ENCODE peak calls at places on chromosomes 7 and 10, in ten cellular contexts. One of them, this sample, is unnamed.

GRCh38 chr10:17038627-17039026 is 91.0 kb downstream of the CUBN start:
- DNase-seq in tibial artery: peak
- DNase-seq in lower lobe of right lung: no peak
- DNase-seq in Panc1: no peak
- DNase-seq in foreskin fibroblast: peak
- DNase-seq in AG04450: no peak
- DNase-seq in neural progenitor cell: no peak
- DNase-seq in naive thymus-derived CD4-positive, alpha-beta T cell: no peak
- DNase-seq in heart left ventricle: peak
- DNase-seq in gastrocnemius medialis: peak
- DNase-seq in this sample: peak

GRCh38 chr10:49431426-49431825 is 35.5 kb upstream of the DRGX start:
- DNase-seq in lower lobe of right lung: no peak
- DNase-seq in AG04450: no peak
- DNase-seq in Panc1: no peak
- DNase-seq in foreskin fibroblast: no peak
- DNase-seq in naive thymus-derived CD4-positive, alpha-beta T cell: no peak
- DNase-seq in tibial artery: no peak
- DNase-seq in heart left ventricle: no peak
- DNase-seq in neural progenitor cell: no peak
- DNase-seq in gastrocnemius medialis: no peak
- DNase-seq in this sample: no peak

GRCh38 chr7:66810716-66811115 is 70.2 kb downstream of the RABGEF1 start:
- DNase-seq in naive thymus-derived CD4-positive, alpha-beta T cell: no peak
- DNase-seq in heart left ventricle: no peak
- DNase-seq in lower lobe of right lung: no peak
- DNase-seq in foreskin fibroblast: no peak
- DNase-seq in Panc1: no peak
- DNase-seq in gastrocnemius medialis: no peak
- DNase-seq in tibial artery: no peak
- DNase-seq in neural progenitor cell: no peak
- DNase-seq in AG04450: no peak
- DNase-seq in this sample: no peak

GRCh38 chr10:77368006-77368405 is 269.6 kb downstream of the KCNMA1 start:
- DNase-seq in naive thymus-derived CD4-positive, alpha-beta T cell: no peak
- DNase-seq in lower lobe of right lung: no peak
- DNase-seq in heart left ventricle: no peak
- DNase-seq in foreskin fibroblast: no peak
- DNase-seq in Panc1: no peak
- DNase-seq in gastrocnemius medialis: no peak
- DNase-seq in neural progenitor cell: no peak
- DNase-seq in AG04450: no peak
- DNase-seq in tibial artery: no peak
- DNase-seq in this sample: no peak

GRCh38 chr10:102009801-102010425 is 46.1 kb downstream of the ARMH3 start:
- DNase-seq in tibial artery: no peak
- DNase-seq in naive thymus-derived CD4-positive, alpha-beta T cell: peak
- DNase-seq in heart left ventricle: peak
- DNase-seq in lower lobe of right lung: no peak
- DNase-seq in gastrocnemius medialis: peak
- DNase-seq in Panc1: peak
- DNase-seq in neural progenitor cell: peak
- DNase-seq in AG04450: peak
- DNase-seq in foreskin fibroblast: peak
- DNase-seq in this sample: no peak

GRCh38 chr7:35437619-35438275 is 183.8 kb upstream of the TBX20 start:
- DNase-seq in gastrocnemius medialis: no peak
- DNase-seq in lower lobe of right lung: no peak
- DNase-seq in naive thymus-derived CD4-positive, alpha-beta T cell: no peak
- DNase-seq in neural progenitor cell: no peak
- DNase-seq in tibial artery: no peak
- DNase-seq in AG04450: no peak
- DNase-seq in heart left ventricle: no peak
- DNase-seq in foreskin fibroblast: no peak
- DNase-seq in Panc1: no peak
- DNase-seq in this sample: no peak

GRCh38 chr10:69677914-69678654 is 48.0 kb downstream of the FAM241B start:
- DNase-seq in gastrocnemius medialis: no peak
- DNase-seq in heart left ventricle: no peak
- DNase-seq in AG04450: no peak
- DNase-seq in naive thymus-derived CD4-positive, alpha-beta T cell: no peak
- DNase-seq in Panc1: no peak
- DNase-seq in tibial artery: no peak
- DNase-seq in foreskin fibroblast: no peak
- DNase-seq in lower lobe of right lung: no peak
- DNase-seq in neural progenitor cell: no peak
- DNase-seq in this sample: no peak

GRCh38 chr7:131225619-131226101 is 102.0 kb upstream of the MKLN1 start:
- DNase-seq in AG04450: no peak
- DNase-seq in lower lobe of right lung: peak
- DNase-seq in foreskin fibroblast: no peak
- DNase-seq in Panc1: no peak
- DNase-seq in neural progenitor cell: no peak
- DNase-seq in naive thymus-derived CD4-positive, alpha-beta T cell: no peak
- DNase-seq in tibial artery: no peak
- DNase-seq in gastrocnemius medialis: no peak
- DNase-seq in heart left ventricle: peak
- DNase-seq in this sample: no peak

DNA sequence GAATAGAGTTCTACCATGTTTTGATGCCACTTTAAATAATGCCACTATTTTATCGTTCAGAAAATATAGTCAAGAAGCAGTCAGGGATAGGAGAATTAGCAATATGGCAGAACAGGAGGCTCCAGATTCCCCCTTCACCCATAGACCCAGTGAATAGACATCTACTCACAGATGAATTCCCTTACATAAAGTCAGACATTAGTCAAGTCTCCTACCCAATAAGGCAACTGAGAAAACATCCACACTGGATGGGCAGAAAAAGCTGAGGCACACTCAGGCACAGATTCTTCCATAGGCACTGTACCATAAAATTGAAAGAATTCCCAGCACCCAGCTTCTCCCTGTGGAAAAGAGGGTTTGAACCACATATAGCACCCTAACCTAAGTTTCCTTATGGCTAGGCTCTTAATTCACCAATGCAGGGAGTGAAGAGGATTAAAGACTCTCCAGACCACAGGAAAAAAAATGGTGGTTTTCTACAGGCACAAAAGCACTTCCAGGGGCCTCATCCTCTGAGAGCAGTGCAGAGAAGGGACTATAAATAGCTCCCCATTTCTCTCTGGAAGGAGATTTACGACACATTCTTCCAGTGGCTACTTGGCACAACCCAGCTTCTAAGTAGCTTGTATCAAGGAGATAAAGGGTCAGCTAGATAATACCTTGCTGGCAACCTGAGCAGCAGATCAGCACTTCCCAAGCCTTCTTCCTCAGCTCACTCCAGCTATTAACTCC is 73.7 kb downstream of the CRPPA start:
- DNase-seq in gastrocnemius medialis: no peak
- DNase-seq in foreskin fibroblast: peak
- DNase-seq in tibial artery: no peak
- DNase-seq in neural progenitor cell: peak
- DNase-seq in AG04450: no peak
- DNase-seq in Panc1: no peak
- DNase-seq in heart left ventricle: no peak
- DNase-seq in lower lobe of right lung: no peak
- DNase-seq in naive thymus-derived CD4-positive, alpha-beta T cell: no peak
- DNase-seq in this sample: no peak
- H3K4me3 ChIP-seq in gastrocnemius medialis: no peak
- H3K4me3 ChIP-seq in foreskin fibroblast: no peak
- H3K4me3 ChIP-seq in tibial artery: no peak
- H3K4me3 ChIP-seq in neural progenitor cell: no peak
- H3K4me3 ChIP-seq in AG04450: no peak
- H3K4me3 ChIP-seq in Panc1: no peak
- H3K4me3 ChIP-seq in heart left ventricle: no peak
- H3K4me3 ChIP-seq in lower lobe of right lung: no peak
- H3K4me3 ChIP-seq in naive thymus-derived CD4-positive, alpha-beta T cell: no peak
- H3K4me3 ChIP-seq in this sample: no peak

GRCh38 chr7:155355176-155355575 is 57.5 kb downstream of the INSIG1 start:
- DNase-seq in Panc1: no peak
- DNase-seq in neural progenitor cell: no peak
- DNase-seq in lower lobe of right lung: peak
- DNase-seq in foreskin fibroblast: no peak
- DNase-seq in AG04450: no peak
- DNase-seq in gastrocnemius medialis: no peak
- DNase-seq in naive thymus-derived CD4-positive, alpha-beta T cell: no peak
- DNase-seq in heart left ventricle: no peak
- DNase-seq in tibial artery: peak
- DNase-seq in this sample: no peak

GRCh38 chr7:155354371-155355048 is 56.8 kb downstream of the INSIG1 start:
- DNase-seq in AG04450: no peak
- DNase-seq in tibial artery: peak
- DNase-seq in naive thymus-derived CD4-positive, alpha-beta T cell: no peak
- DNase-seq in lower lobe of right lung: peak
- DNase-seq in gastrocnemius medialis: no peak
- DNase-seq in heart left ventricle: peak
- DNase-seq in foreskin fibroblast: no peak
- DNase-seq in neural progenitor cell: no peak
- DNase-seq in Panc1: no peak
- DNase-seq in this sample: no peak

GRCh38 chr7:155352753-155353115 is 55.1 kb downstream of the INSIG1 start:
- DNase-seq in AG04450: no peak
- DNase-seq in gastrocnemius medialis: no peak
- DNase-seq in heart left ventricle: no peak
- DNase-seq in neural progenitor cell: no peak
- DNase-seq in lower lobe of right lung: no peak
- DNase-seq in foreskin fibroblast: no peak
- DNase-seq in naive thymus-derived CD4-positive, alpha-beta T cell: no peak
- DNase-seq in Panc1: no peak
- DNase-seq in tibial artery: no peak
- DNase-seq in this sample: no peak

GRCh38 chr7:155352076-155352752 is 54.5 kb downstream of the INSIG1 start:
- DNase-seq in neural progenitor cell: no peak
- DNase-seq in tibial artery: no peak
- DNase-seq in AG04450: no peak
- DNase-seq in heart left ventricle: peak
- DNase-seq in foreskin fibroblast: no peak
- DNase-seq in gastrocnemius medialis: no peak
- DNase-seq in lower lobe of right lung: peak
- DNase-seq in naive thymus-derived CD4-positive, alpha-beta T cell: no peak
- DNase-seq in Panc1: no peak
- DNase-seq in this sample: no peak

DNA sequence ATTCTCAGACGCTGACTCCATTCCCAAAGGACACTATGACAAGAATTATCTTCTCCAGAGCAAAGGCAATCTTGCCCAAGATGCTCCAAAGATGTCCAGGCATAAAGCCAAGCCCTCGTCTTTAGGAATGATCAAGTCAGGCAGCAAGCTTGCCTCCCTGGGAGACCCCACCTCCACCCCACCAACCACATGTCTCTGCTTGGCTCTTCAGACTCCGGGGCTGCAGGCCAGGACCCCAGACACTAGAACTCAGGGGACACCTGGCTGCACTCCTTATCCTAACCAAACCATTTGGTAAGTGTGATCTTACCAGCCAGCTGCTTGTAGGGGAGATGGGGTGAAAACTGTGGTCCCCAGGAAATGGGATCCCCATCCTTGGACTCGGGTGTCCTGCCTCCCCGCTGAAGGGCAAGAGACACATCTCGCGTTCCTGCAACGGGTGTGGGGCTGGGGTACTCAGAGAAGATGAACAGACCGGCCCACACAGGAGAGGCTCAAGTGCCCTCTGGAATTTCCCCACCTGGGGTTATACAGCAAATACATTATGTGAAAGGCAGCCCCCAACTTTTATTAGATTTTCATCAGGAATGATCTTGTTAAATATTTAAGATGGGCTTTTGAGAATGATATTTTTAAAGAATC is 55.7 kb downstream of the INSIG1 start:
- DNase-seq in heart left ventricle: no peak
- DNase-seq in tibial artery: peak
- DNase-seq in foreskin fibroblast: no peak
- DNase-seq in Panc1: no peak
- DNase-seq in naive thymus-derived CD4-positive, alpha-beta T cell: no peak
- DNase-seq in AG04450: no peak
- DNase-seq in lower lobe of right lung: no peak
- DNase-seq in neural progenitor cell: no peak
- DNase-seq in gastrocnemius medialis: no peak
- DNase-seq in this sample: no peak
- H3K4me3 ChIP-seq in heart left ventricle: no peak
- H3K4me3 ChIP-seq in tibial artery: no peak
- H3K4me3 ChIP-seq in foreskin fibroblast: no peak
- H3K4me3 ChIP-seq in Panc1: no peak
- H3K4me3 ChIP-seq in naive thymus-derived CD4-positive, alpha-beta T cell: no peak
- H3K4me3 ChIP-seq in AG04450: no peak
- H3K4me3 ChIP-seq in lower lobe of right lung: no peak
- H3K4me3 ChIP-seq in neural progenitor cell: no peak
- H3K4me3 ChIP-seq in gastrocnemius medialis: no peak
- H3K4me3 ChIP-seq in this sample: no peak

GRCh38 chr10:13867822-13868221 is 281.1 kb downstream of the PRPF18 start:
- DNase-seq in heart left ventricle: no peak
- DNase-seq in AG04450: no peak
- DNase-seq in neural progenitor cell: no peak
- DNase-seq in naive thymus-derived CD4-positive, alpha-beta T cell: no peak
- DNase-seq in tibial artery: no peak
- DNase-seq in gastrocnemius medialis: no peak
- DNase-seq in Panc1: no peak
- DNase-seq in foreskin fibroblast: no peak
- DNase-seq in lower lobe of right lung: no peak
- DNase-seq in this sample: no peak

GRCh38 chr10:13862541-13863233 is 275.9 kb downstream of the PRPF18 start:
- DNase-seq in foreskin fibroblast: no peak
- DNase-seq in heart left ventricle: no peak
- DNase-seq in naive thymus-derived CD4-positive, alpha-beta T cell: peak
- DNase-seq in tibial artery: no peak
- DNase-seq in gastrocnemius medialis: no peak
- DNase-seq in neural progenitor cell: no peak
- DNase-seq in lower lobe of right lung: no peak
- DNase-seq in AG04450: no peak
- DNase-seq in Panc1: no peak
- DNase-seq in this sample: no peak

GRCh38 chr10:13869295-13869664 is 282.5 kb downstream of the PRPF18 start:
- DNase-seq in foreskin fibroblast: no peak
- DNase-seq in lower lobe of right lung: no peak
- DNase-seq in tibial artery: no peak
- DNase-seq in heart left ventricle: no peak
- DNase-seq in neural progenitor cell: no peak
- DNase-seq in naive thymus-derived CD4-positive, alpha-beta T cell: no peak
- DNase-seq in Panc1: no peak
- DNase-seq in gastrocnemius medialis: no peak
- DNase-seq in AG04450: no peak
- DNase-seq in this sample: no peak

GRCh38 chr10:13868528-13869294 is 281.9 kb downstream of the PRPF18 start:
- DNase-seq in heart left ventricle: no peak
- DNase-seq in tibial artery: no peak
- DNase-seq in neural progenitor cell: no peak
- DNase-seq in foreskin fibroblast: no peak
- DNase-seq in naive thymus-derived CD4-positive, alpha-beta T cell: no peak
- DNase-seq in gastrocnemius medialis: no peak
- DNase-seq in lower lobe of right lung: no peak
- DNase-seq in AG04450: no peak
- DNase-seq in Panc1: no peak
- DNase-seq in this sample: no peak

DNA sequence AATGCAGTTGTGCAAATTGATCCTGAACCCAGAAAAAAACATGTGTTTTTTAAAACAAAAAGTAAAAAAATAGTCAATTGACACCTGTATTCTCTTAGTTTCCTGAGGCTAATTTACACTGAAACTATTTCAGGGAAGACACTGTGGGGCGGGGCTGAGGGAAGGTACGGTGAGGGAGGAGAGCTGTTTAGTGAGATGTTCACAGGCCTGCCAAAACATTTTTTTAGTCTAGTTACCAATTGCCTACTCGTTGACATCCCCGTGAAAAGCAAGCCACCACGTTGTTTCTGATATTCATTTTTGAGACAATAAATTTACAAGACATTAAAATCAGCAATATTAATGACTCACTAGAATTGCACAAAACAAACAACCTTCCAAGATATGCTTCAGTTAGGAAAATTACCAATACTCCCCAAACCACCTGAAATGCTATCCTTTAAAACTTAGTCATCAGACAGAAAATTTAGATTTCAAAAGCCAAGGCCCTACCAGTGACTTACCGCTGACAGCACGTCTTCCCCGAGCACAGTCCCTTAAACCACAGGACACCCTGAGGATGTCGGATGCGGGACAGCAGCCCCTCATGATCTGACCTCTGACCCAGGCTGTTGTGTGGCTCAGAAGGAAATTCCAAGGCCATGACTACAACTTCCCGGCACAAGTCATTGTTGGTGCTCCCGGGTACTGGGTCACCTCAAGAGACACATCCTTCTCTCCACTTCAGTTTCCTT is 279.2 kb downstream of the PRPF18 start:
- DNase-seq in tibial artery: no peak
- DNase-seq in foreskin fibroblast: peak
- DNase-seq in Panc1: peak
- DNase-seq in heart left ventricle: peak
- DNase-seq in gastrocnemius medialis: peak
- DNase-seq in lower lobe of right lung: no peak
- DNase-seq in AG04450: no peak
- DNase-seq in naive thymus-derived CD4-positive, alpha-beta T cell: no peak
- DNase-seq in neural progenitor cell: peak
- DNase-seq in this sample: no peak
- H3K4me3 ChIP-seq in tibial artery: no peak
- H3K4me3 ChIP-seq in foreskin fibroblast: no peak
- H3K4me3 ChIP-seq in Panc1: no peak
- H3K4me3 ChIP-seq in heart left ventricle: peak
- H3K4me3 ChIP-seq in gastrocnemius medialis: no peak
- H3K4me3 ChIP-seq in lower lobe of right lung: no peak
- H3K4me3 ChIP-seq in AG04450: no peak
- H3K4me3 ChIP-seq in naive thymus-derived CD4-positive, alpha-beta T cell: no peak
- H3K4me3 ChIP-seq in neural progenitor cell: no peak
- H3K4me3 ChIP-seq in this sample: no peak

GRCh38 chr7:4144801-4145470 is 537.2 kb upstream of the FOXK1 start:
- DNase-seq in naive thymus-derived CD4-positive, alpha-beta T cell: no peak
- DNase-seq in foreskin fibroblast: peak
- DNase-seq in Panc1: no peak
- DNase-seq in tibial artery: no peak
- DNase-seq in AG04450: no peak
- DNase-seq in gastrocnemius medialis: no peak
- DNase-seq in heart left ventricle: no peak
- DNase-seq in lower lobe of right lung: peak
- DNase-seq in neural progenitor cell: peak
- DNase-seq in this sample: no peak
- H3K4me3 ChIP-seq in naive thymus-derived CD4-positive, alpha-beta T cell: no peak
- H3K4me3 ChIP-seq in foreskin fibroblast: no peak
- H3K4me3 ChIP-seq in Panc1: no peak
- H3K4me3 ChIP-seq in tibial artery: no peak
- H3K4me3 ChIP-seq in AG04450: no peak
- H3K4me3 ChIP-seq in gastrocnemius medialis: no peak
- H3K4me3 ChIP-seq in heart left ventricle: peak
- H3K4me3 ChIP-seq in lower lobe of right lung: peak
- H3K4me3 ChIP-seq in neural progenitor cell: peak
- H3K4me3 ChIP-seq in this sample: no peak

This sample was measured in lower leg skin.